ENCODE peak calls at places on chromosomes 16 and 17, in eight cellular contexts. One of them, this sample, is unnamed.

GRCh38 chr17:48804936-48805411 is 12.1 kb downstream of the TTLL6 start:
- DNase-seq in AG10803: peak
- DNase-seq in breast epithelium: peak
- DNase-seq in NCI-H1105: peak
- DNase-seq in thoracic aorta: no peak
- DNase-seq in T47D: peak
- DNase-seq in T-helper 2 cell: peak
- DNase-seq in right lobe of liver: peak
- DNase-seq in this sample: no peak

GRCh38 chr16:70553645-70554044 is 30.0 kb downstream of the SF3B3 start:
- DNase-seq in T-helper 2 cell: no peak
- DNase-seq in T47D: no peak
- DNase-seq in NCI-H1105: no peak
- DNase-seq in AG10803: peak
- DNase-seq in right lobe of liver: no peak
- DNase-seq in breast epithelium: no peak
- DNase-seq in thoracic aorta: no peak
- DNase-seq in this sample: no peak

GRCh38 chr17:8896087-8896486 is 28.6 kb upstream of the PIK3R6 start:
- DNase-seq in T-helper 2 cell: no peak
- DNase-seq in AG10803: no peak
- DNase-seq in NCI-H1105: no peak
- DNase-seq in thoracic aorta: no peak
- DNase-seq in breast epithelium: no peak
- DNase-seq in right lobe of liver: no peak
- DNase-seq in T47D: no peak
- DNase-seq in this sample: no peak

GRCh38 chr17:73722163-73722562 is 77.9 kb upstream of the SDK2 start:
- DNase-seq in right lobe of liver: no peak
- DNase-seq in T-helper 2 cell: peak
- DNase-seq in thoracic aorta: no peak
- DNase-seq in NCI-H1105: no peak
- DNase-seq in AG10803: no peak
- DNase-seq in breast epithelium: no peak
- DNase-seq in T47D: no peak
- DNase-seq in this sample: no peak

GRCh38 chr17:38598536-38598935 is 7.2 kb downstream of the SRCIN1 start:
- DNase-seq in T47D: peak
- DNase-seq in T-helper 2 cell: peak
- DNase-seq in NCI-H1105: peak
- DNase-seq in thoracic aorta: no peak
- DNase-seq in right lobe of liver: no peak
- DNase-seq in breast epithelium: peak
- DNase-seq in AG10803: peak
- DNase-seq in this sample: peak

GRCh38 chr17:16339959-16340358 is 13.3 kb downstream of the CENPV start:
- DNase-seq in T-helper 2 cell: no peak
- DNase-seq in breast epithelium: no peak
- DNase-seq in T47D: no peak
- DNase-seq in right lobe of liver: no peak
- DNase-seq in NCI-H1105: no peak
- DNase-seq in thoracic aorta: no peak
- DNase-seq in AG10803: no peak
- DNase-seq in this sample: no peak

GRCh38 chr17:66240630-66241029 is 11.4 kb upstream of the APOH start:
- DNase-seq in breast epithelium: no peak
- DNase-seq in right lobe of liver: no peak
- DNase-seq in thoracic aorta: no peak
- DNase-seq in NCI-H1105: no peak
- DNase-seq in T47D: no peak
- DNase-seq in T-helper 2 cell: no peak
- DNase-seq in AG10803: peak
- DNase-seq in this sample: no peak

GRCh38 chr16:83356266-83356665 is 451.5 kb upstream of the HSBP1 start:
- DNase-seq in right lobe of liver: no peak
- DNase-seq in AG10803: peak
- DNase-seq in T47D: peak
- DNase-seq in breast epithelium: no peak
- DNase-seq in thoracic aorta: no peak
- DNase-seq in T-helper 2 cell: peak
- DNase-seq in NCI-H1105: peak
- DNase-seq in this sample: peak

GRCh38 chr17:142102-142661 is 4.8 kb downstream of the SCGB1C2 start:
- DNase-seq in T47D: no peak
- DNase-seq in NCI-H1105: no peak
- DNase-seq in AG10803: peak
- DNase-seq in breast epithelium: peak
- DNase-seq in right lobe of liver: peak
- DNase-seq in T-helper 2 cell: peak
- DNase-seq in thoracic aorta: no peak
- DNase-seq in this sample: peak

GRCh38 chr17:37131670-37132620 is 183.2 kb downstream of the AATF start:
- DNase-seq in NCI-H1105: no peak
- DNase-seq in AG10803: no peak
- DNase-seq in breast epithelium: no peak
- DNase-seq in T47D: no peak
- DNase-seq in thoracic aorta: no peak
- DNase-seq in right lobe of liver: no peak
- DNase-seq in T-helper 2 cell: no peak
- DNase-seq in this sample: no peak

GRCh38 chr17:76855105-76855504 is 13.1 kb upstream of the MGAT5B start:
- DNase-seq in AG10803: no peak
- DNase-seq in T47D: no peak
- DNase-seq in right lobe of liver: no peak
- DNase-seq in breast epithelium: no peak
- DNase-seq in thoracic aorta: no peak
- DNase-seq in NCI-H1105: no peak
- DNase-seq in T-helper 2 cell: no peak
- DNase-seq in this sample: no peak

GRCh38 chr16:27385398-27385797 is 16.6 kb upstream of the IL21R start:
- DNase-seq in thoracic aorta: no peak
- DNase-seq in T-helper 2 cell: no peak
- DNase-seq in breast epithelium: no peak
- DNase-seq in T47D: no peak
- DNase-seq in AG10803: no peak
- DNase-seq in NCI-H1105: no peak
- DNase-seq in right lobe of liver: no peak
- DNase-seq in this sample: no peak

GRCh38 chr17:63988741-63989621 is 9.2 kb upstream of the PRR29 start:
- DNase-seq in thoracic aorta: no peak
- DNase-seq in T-helper 2 cell: no peak
- DNase-seq in AG10803: peak
- DNase-seq in right lobe of liver: peak
- DNase-seq in NCI-H1105: no peak
- DNase-seq in T47D: no peak
- DNase-seq in breast epithelium: no peak
- DNase-seq in this sample: no peak

GRCh38 chr16:89315791-89316581 is 98.5 kb downstream of the ZNF778 start:
- DNase-seq in breast epithelium: no peak
- DNase-seq in AG10803: peak
- DNase-seq in NCI-H1105: no peak
- DNase-seq in right lobe of liver: no peak
- DNase-seq in T47D: no peak
- DNase-seq in T-helper 2 cell: peak
- DNase-seq in thoracic aorta: no peak
- DNase-seq in this sample: no peak

GRCh38 chr17:46895171-46895570 is 27.8 kb upstream of the GOSR2 start:
- DNase-seq in breast epithelium: no peak
- DNase-seq in right lobe of liver: no peak
- DNase-seq in thoracic aorta: no peak
- DNase-seq in NCI-H1105: no peak
- DNase-seq in T-helper 2 cell: no peak
- DNase-seq in AG10803: no peak
- DNase-seq in T47D: no peak
- DNase-seq in this sample: no peak

This sample was measured in LNCaP clone FGC.